ENCODE peak calls at places on chromosomes 6 and 20, in four cellular contexts. G, T, Y and A are unnamed samples.

GRCh38 chr6:106910999-106911949 is 63.3 kb downstream of the CD24 start:
- DNase-seq in T (no peak), Y (no peak), G (no peak), A (no peak)

GRCh38 chr6:33014841-33015634 is 5.6 kb upstream of the HLA-DOA start:
- DNase-seq in Y (no peak), T (peak; percentile 93), G (no peak), A (no peak)

GRCh38 chr6:558089-558488 is 98.8 kb downstream of the HUS1B start:
- DNase-seq in G (no peak), Y (no peak), T (no peak), A (no peak)

GRCh38 chr20:57810511-57811372 is 100.9 kb upstream of the PMEPA1 start:
- DNase-seq in G (no peak), T (no peak), Y (no peak), A (no peak)

GRCh38 chr6:74752303-74752702 is 453.6 kb downstream of the COL12A1 start:
- DNase-seq in T (no peak), G (no peak), Y (no peak), A (no peak)

GRCh38 chr6:121522265-121522664 is 86.8 kb downstream of the GJA1 start:
- DNase-seq in Y (peak; percentile 17), G (no peak), T (no peak), A (no peak)

GRCh38 chr6:170280689-170281045 is 10.2 kb downstream of the DLL1 start:
- DNase-seq in G (no peak), T (no peak), Y (no peak), A (peak; percentile 59)

GRCh38 chr6:170122676-170123075 is 168.2 kb downstream of the DLL1 start:
- DNase-seq in G (no peak), T (no peak), Y (no peak), A (no peak)

GRCh38 chr6:31474871-31475286 is 23.1 kb upstream of the MICB start:
- DNase-seq in Y (no peak), T (no peak), G (no peak), A (no peak)

GRCh38 chr6:139129284-139129683 is 5.6 kb upstream of the HECA start:
- DNase-seq in G (no peak), Y (no peak), T (no peak), A (no peak)